ENCODE peak calls at places on chromosomes 4 and X, in ten cellular contexts. One of them, this sample, is unnamed.

GRCh38 chr4:189136462-189136861 is 804.2 kb upstream of the FRG1 start:
- DNase-seq in cardiac fibroblast: no peak
- DNase-seq in right cardiac atrium: no peak
- DNase-seq in activated CD4-positive, alpha-beta T cell treated with anti-CD3 and anti-CD28 coated beads, Interleukin-2, amount 10 ng/mL, durations not matched to agents 7 days and 5 days: no peak
- DNase-seq in posterior vena cava: no peak
- DNase-seq in Karpas-422: no peak
- DNase-seq in pancreas: no peak
- DNase-seq in stimulated activated CD4-positive, alpha-beta T cell treated with anti-CD3 and anti-CD28 coated beads, TNF-alpha, amount 100 ng/mL, for 48 hours: no peak
- DNase-seq in astrocyte: no peak
- DNase-seq in GM04503: no peak
- DNase-seq in this sample: no peak

GRCh38 chr4:182578402-182578801 is 335.2 kb downstream of the TENM3 start:
- DNase-seq in cardiac fibroblast: peak
- DNase-seq in right cardiac atrium: no peak
- DNase-seq in activated CD4-positive, alpha-beta T cell treated with anti-CD3 and anti-CD28 coated beads, Interleukin-2, amount 10 ng/mL, durations not matched to agents 7 days and 5 days: no peak
- DNase-seq in posterior vena cava: no peak
- DNase-seq in Karpas-422: no peak
- DNase-seq in pancreas: no peak
- DNase-seq in stimulated activated CD4-positive, alpha-beta T cell treated with anti-CD3 and anti-CD28 coated beads, TNF-alpha, amount 100 ng/mL, for 48 hours: no peak
- DNase-seq in astrocyte: peak
- DNase-seq in GM04503: peak
- DNase-seq in this sample: peak

GRCh38 chr4:183105092-183105491 is 6.0 kb downstream of the WWC2 start:
- DNase-seq in cardiac fibroblast: no peak
- DNase-seq in right cardiac atrium: no peak
- DNase-seq in activated CD4-positive, alpha-beta T cell treated with anti-CD3 and anti-CD28 coated beads, Interleukin-2, amount 10 ng/mL, durations not matched to agents 7 days and 5 days: no peak
- DNase-seq in posterior vena cava: no peak
- DNase-seq in Karpas-422: no peak
- DNase-seq in pancreas: no peak
- DNase-seq in stimulated activated CD4-positive, alpha-beta T cell treated with anti-CD3 and anti-CD28 coated beads, TNF-alpha, amount 100 ng/mL, for 48 hours: no peak
- DNase-seq in astrocyte: no peak
- DNase-seq in GM04503: no peak
- DNase-seq in this sample: no peak

GRCh38 chrX:136755411-136755810 is 25.3 kb downstream of the ARHGEF6 start:
- DNase-seq in cardiac fibroblast: no peak
- DNase-seq in right cardiac atrium: no peak
- DNase-seq in activated CD4-positive, alpha-beta T cell treated with anti-CD3 and anti-CD28 coated beads, Interleukin-2, amount 10 ng/mL, durations not matched to agents 7 days and 5 days: no peak
- DNase-seq in posterior vena cava: no peak
- DNase-seq in Karpas-422: no peak
- DNase-seq in pancreas: no peak
- DNase-seq in stimulated activated CD4-positive, alpha-beta T cell treated with anti-CD3 and anti-CD28 coated beads, TNF-alpha, amount 100 ng/mL, for 48 hours: no peak
- DNase-seq in astrocyte: no peak
- DNase-seq in GM04503: no peak
- DNase-seq in this sample: no peak

GRCh38 chr4:73230865-73231517 is 27.6 kb downstream of the ANKRD17 start:
- DNase-seq in cardiac fibroblast: no peak
- DNase-seq in right cardiac atrium: no peak
- DNase-seq in activated CD4-positive, alpha-beta T cell treated with anti-CD3 and anti-CD28 coated beads, Interleukin-2, amount 10 ng/mL, durations not matched to agents 7 days and 5 days: no peak
- DNase-seq in posterior vena cava: no peak
- DNase-seq in Karpas-422: no peak
- DNase-seq in pancreas: no peak
- DNase-seq in stimulated activated CD4-positive, alpha-beta T cell treated with anti-CD3 and anti-CD28 coated beads, TNF-alpha, amount 100 ng/mL, for 48 hours: no peak
- DNase-seq in astrocyte: no peak
- DNase-seq in GM04503: no peak
- DNase-seq in this sample: no peak

GRCh38 chr4:75733369-75733768 is 9.0 kb downstream of the USO1 start:
- DNase-seq in cardiac fibroblast: no peak
- DNase-seq in right cardiac atrium: no peak
- DNase-seq in activated CD4-positive, alpha-beta T cell treated with anti-CD3 and anti-CD28 coated beads, Interleukin-2, amount 10 ng/mL, durations not matched to agents 7 days and 5 days: no peak
- DNase-seq in posterior vena cava: no peak
- DNase-seq in Karpas-422: no peak
- DNase-seq in pancreas: no peak
- DNase-seq in stimulated activated CD4-positive, alpha-beta T cell treated with anti-CD3 and anti-CD28 coated beads, TNF-alpha, amount 100 ng/mL, for 48 hours: no peak
- DNase-seq in astrocyte: peak
- DNase-seq in GM04503: no peak
- DNase-seq in this sample: no peak

GRCh38 chr4:22502895-22503814 is 12.7 kb downstream of the ADGRA3 start:
- DNase-seq in cardiac fibroblast: peak
- DNase-seq in right cardiac atrium: no peak
- DNase-seq in activated CD4-positive, alpha-beta T cell treated with anti-CD3 and anti-CD28 coated beads, Interleukin-2, amount 10 ng/mL, durations not matched to agents 7 days and 5 days: no peak
- DNase-seq in posterior vena cava: no peak
- DNase-seq in Karpas-422: no peak
- DNase-seq in pancreas: no peak
- DNase-seq in stimulated activated CD4-positive, alpha-beta T cell treated with anti-CD3 and anti-CD28 coated beads, TNF-alpha, amount 100 ng/mL, for 48 hours: no peak
- DNase-seq in astrocyte: peak
- DNase-seq in GM04503: no peak
- DNase-seq in this sample: no peak

GRCh38 chr4:78781086-78781630 is 5.0 kb downstream of the BMP2K start:
- DNase-seq in cardiac fibroblast: no peak
- DNase-seq in right cardiac atrium: no peak
- DNase-seq in activated CD4-positive, alpha-beta T cell treated with anti-CD3 and anti-CD28 coated beads, Interleukin-2, amount 10 ng/mL, durations not matched to agents 7 days and 5 days: no peak
- DNase-seq in posterior vena cava: no peak
- DNase-seq in Karpas-422: no peak
- DNase-seq in pancreas: no peak
- DNase-seq in stimulated activated CD4-positive, alpha-beta T cell treated with anti-CD3 and anti-CD28 coated beads, TNF-alpha, amount 100 ng/mL, for 48 hours: no peak
- DNase-seq in astrocyte: no peak
- DNase-seq in GM04503: no peak
- DNase-seq in this sample: no peak

GRCh38 chr4:169249214-169249973 is 21.4 kb downstream of the SH3RF1 start:
- DNase-seq in cardiac fibroblast: peak
- DNase-seq in right cardiac atrium: no peak
- DNase-seq in activated CD4-positive, alpha-beta T cell treated with anti-CD3 and anti-CD28 coated beads, Interleukin-2, amount 10 ng/mL, durations not matched to agents 7 days and 5 days: no peak
- DNase-seq in posterior vena cava: no peak
- DNase-seq in Karpas-422: no peak
- DNase-seq in pancreas: no peak
- DNase-seq in stimulated activated CD4-positive, alpha-beta T cell treated with anti-CD3 and anti-CD28 coated beads, TNF-alpha, amount 100 ng/mL, for 48 hours: no peak
- DNase-seq in astrocyte: peak
- DNase-seq in GM04503: no peak
- DNase-seq in this sample: no peak

This sample was measured in SW480.